ENCODE peak calls at places on chromosomes 4 and X, in ten cellular contexts. J is midbrain; C is fibroblast of mammary gland; R is osteocyte; I is activated CD8-positive, alpha-beta memory T cell treated with anti-CD3 and anti-CD28 coated beads, Interleukin-2, amount 50 U/mL, for 4 hours; L is ELF-1; K is KBM-7; O is activated gamma-delta T cell treated with Interleukin-2 at 50 U/mL for 16 hours; S is brain microvascular endothelial cell; F is T-helper 2 cell treated with Interferon-gamma antibody and Interleukin-4, amounts not matched to agents 5 μg/mL and 100 μg/mL, for 36 hours. Q is an unnamed sample.

GRCh38 chr4:188023682-188024081 is 28.1 kb downstream of the ZFP42 start:
- DNase-seq in S (no peak), L (peak), F (no peak), C (no peak), J (no peak), K (no peak), I (no peak), R (no peak), O (no peak), Q (peak)

GRCh38 chr4:161320377-161320776 is 843.4 kb downstream of the FSTL5 start:
- DNase-seq in C (no peak), S (no peak), I (no peak), R (no peak), L (peak), F (no peak), K (peak), J (no peak), O (no peak), Q (peak)

GRCh38 chr4:139014391-139015268 is 951 bp upstream of the NOCT start:
- DNase-seq in O (peak), S (peak), C (peak), I (peak), K (peak), J (no peak), L (peak), F (no peak), R (no peak), Q (peak)

GRCh38 chrX:154775611-154776349 is 13.1 kb downstream of the DKC1 start:
- DNase-seq in C (peak), L (no peak), O (no peak), J (no peak), F (peak), K (peak), R (no peak), S (no peak), I (no peak), Q (peak)

GRCh38 chr4:133347409-133347808 is 198.3 kb downstream of the PCDH10 start:
- DNase-seq in C (no peak), O (no peak), F (no peak), I (no peak), S (no peak), J (no peak), R (no peak), L (no peak), K (peak), Q (no peak)

GRCh38 chr4:6179362-6179761 is 21.0 kb downstream of the JAKMIP1 start:
- DNase-seq in F (peak), O (peak), I (no peak), K (no peak), R (no peak), C (no peak), J (no peak), S (no peak), L (no peak), Q (no peak)

GRCh38 chrX:40168183-40169015 is 70.6 kb upstream of the BCOR start:
- DNase-seq in O (no peak), J (no peak), F (no peak), L (no peak), R (no peak), C (no peak), S (no peak), I (no peak), K (no peak), Q (peak)

GRCh38 chr4:130705023-130705422 is 1609.1 kb downstream of the C4orf33 start:
- DNase-seq in R (no peak), K (no peak), L (no peak), S (no peak), J (no peak), O (no peak), F (no peak), C (no peak), I (no peak), Q (no peak)

GRCh38 chr4:87981505-87981904 is 6.0 kb downstream of the SPP1 start:
- DNase-seq in F (no peak), J (no peak), O (no peak), I (no peak), S (no peak), K (no peak), C (no peak), L (no peak), R (no peak), Q (no peak)

GRCh38 chrX:66728818-66729271 is 90.0 kb upstream of the EDA2R start:
- DNase-seq in F (peak), O (peak), I (peak), R (no peak), L (peak), S (peak), J (peak), C (peak), K (peak), Q (peak)

GRCh38 chrX:94418065-94418464 is 744.1 kb downstream of the FAM133A start:
- DNase-seq in C (no peak), R (no peak), S (no peak), F (no peak), O (no peak), K (no peak), I (no peak), L (no peak), J (no peak), Q (no peak)

GRCh38 chr4:121950680-121951569 is 935 bp downstream of the TRPC3 start:
- DNase-seq in O (no peak), J (no peak), C (no peak), F (no peak), I (peak), S (no peak), K (peak), L (peak), R (peak), Q (peak)

GRCh38 chrX:40120838-40121580 is 23.3 kb upstream of the BCOR start:
- DNase-seq in R (no peak), L (no peak), F (no peak), S (no peak), O (no peak), J (no peak), K (peak), I (no peak), C (no peak), Q (no peak)

GRCh38 chrX:118350221-118350620 is 4.3 kb downstream of the WDR44 start:
- DNase-seq in I (no peak), R (no peak), C (peak), S (no peak), L (no peak), O (no peak), F (no peak), K (peak), J (no peak), Q (no peak)

GRCh38 chr4:102007959-102008425 is 217.5 kb downstream of the BANK1 start:
- DNase-seq in L (no peak), O (no peak), S (no peak), I (no peak), R (no peak), F (peak), J (no peak), K (no peak), C (no peak), Q (no peak)

GRCh38 chr4:26171953-26172352 is 148.9 kb upstream of the RBPJ start:
- DNase-seq in L (no peak), R (no peak), K (no peak), F (no peak), C (peak), I (no peak), O (no peak), J (peak), S (peak), Q (no peak)

GRCh38 chr4:38071801-38072567 is 111.8 kb downstream of the PTTG2 start:
- DNase-seq in I (no peak), O (no peak), J (no peak), K (no peak), C (peak), F (no peak), S (no peak), L (no peak), R (no peak), Q (no peak)

GRCh38 chr4:79445371-79445781 is 37.3 kb upstream of the GK2 start:
- DNase-seq in I (no peak), F (no peak), S (no peak), L (peak), C (no peak), J (no peak), O (no peak), R (no peak), K (no peak), Q (peak)

GRCh38 chrX:56503941-56504673 is 59.3 kb upstream of the UBQLN2 start:
- DNase-seq in C (no peak), R (no peak), S (no peak), K (no peak), F (no peak), J (no peak), O (no peak), L (peak), I (no peak), Q (peak)

GRCh38 chrX:48902135-48902534 is 4.4 kb downstream of the PQBP1 start:
- DNase-seq in L (no peak), F (no peak), O (no peak), C (no peak), S (no peak), I (no peak), J (no peak), K (no peak), R (no peak), Q (no peak)

GRCh38 chr4:16259531-16260246 is 33.4 kb upstream of the TAPT1 start:
- DNase-seq in F (peak), C (peak), I (no peak), O (no peak), J (no peak), K (no peak), L (no peak), R (no peak), S (peak), Q (no peak)